ENCODE peak calls at places on chromosomes 1 and 21, in six cellular contexts. Z is tibial artery, S is suprapubic skin, L is HCT116, W is dorsolateral prefrontal cortex, O is HL-60. I is an unnamed sample.

GRCh38 chr1:68218485-68218884 is 13.8 kb downstream of the WLS start:
- DNase-seq in Z (no peak), L (no peak), S (no peak), W (peak), O (no peak), I (peak)

GRCh38 chr1:30374400-30375070 is 348.9 kb downstream of the MATN1 start:
- DNase-seq in W (no peak), Z (no peak), L (no peak), S (no peak), O (no peak), I (peak)

GRCh38 chr1:155170101-155170785 is 2.9 kb downstream of the KRTCAP2 start:
- DNase-seq in Z (no peak), W (no peak), S (no peak), O (no peak), L (no peak), I (no peak)

GRCh38 chr1:21511579-21512522 is 2.6 kb downstream of the ALPL start:
- DNase-seq in Z (peak), S (no peak), L (no peak), W (no peak), O (no peak), I (no peak)

GRCh38 chr1:180881806-180882509 is 30.7 kb upstream of the KIAA1614 start:
- DNase-seq in W (no peak), S (no peak), L (peak), O (no peak), Z (no peak), I (no peak)

GRCh38 chr1:3005771-3006170 is 15.5 kb upstream of the ACTRT2 start:
- DNase-seq in Z (peak), W (peak), L (no peak), S (no peak), O (no peak), I (peak)

GRCh38 chr1:78855258-78855657 is 151.3 kb downstream of the ADGRL4 start:
- DNase-seq in S (no peak), W (no peak), O (no peak), Z (no peak), L (no peak), I (no peak)

GRCh38 chr1:16122916-16123315 is 33.0 kb downstream of the EPHA2 start:
- DNase-seq in S (no peak), W (no peak), L (no peak), O (peak), Z (no peak), I (peak)

GRCh38 chr1:8516793-8517556 is 199.1 kb downstream of the SLC45A1 start:
- DNase-seq in O (no peak), W (no peak), S (no peak), Z (no peak), L (no peak), I (no peak)

GRCh38 chr1:171740356-171740863 is 1.5 kb downstream of the VAMP4 start:
- DNase-seq in Z (no peak), O (no peak), L (no peak), S (no peak), W (no peak), I (no peak)

GRCh38 chr1:224769987-224770693 is 154.0 kb downstream of the CNIH3 start:
- DNase-seq in Z (no peak), O (no peak), S (no peak), W (no peak), L (no peak), I (no peak)

GRCh38 chr1:59343576-59343840 is 46.6 kb downstream of the FGGY start:
- DNase-seq in Z (no peak), O (no peak), S (no peak), L (no peak), W (no peak), I (no peak)

GRCh38 chr21:35044128-35044527 is 5.0 kb downstream of the RUNX1 start:
- DNase-seq in W (no peak), S (no peak), L (no peak), Z (no peak), O (no peak), I (no peak)

GRCh38 chr21:38925923-38926322 is 120.2 kb downstream of the ETS2 start:
- DNase-seq in S (no peak), L (no peak), W (peak), O (no peak), Z (peak), I (peak)

GRCh38 chr1:109133815-109134214 is 19.9 kb downstream of the ELAPOR1 start:
- DNase-seq in Z (peak), W (peak), L (no peak), O (peak), S (no peak), I (no peak)

GRCh38 chr1:53326088-53326597 is 1.7 kb downstream of the LRP8 start:
- DNase-seq in S (peak), L (peak), Z (peak), O (peak), W (peak), I (peak)

DNA sequence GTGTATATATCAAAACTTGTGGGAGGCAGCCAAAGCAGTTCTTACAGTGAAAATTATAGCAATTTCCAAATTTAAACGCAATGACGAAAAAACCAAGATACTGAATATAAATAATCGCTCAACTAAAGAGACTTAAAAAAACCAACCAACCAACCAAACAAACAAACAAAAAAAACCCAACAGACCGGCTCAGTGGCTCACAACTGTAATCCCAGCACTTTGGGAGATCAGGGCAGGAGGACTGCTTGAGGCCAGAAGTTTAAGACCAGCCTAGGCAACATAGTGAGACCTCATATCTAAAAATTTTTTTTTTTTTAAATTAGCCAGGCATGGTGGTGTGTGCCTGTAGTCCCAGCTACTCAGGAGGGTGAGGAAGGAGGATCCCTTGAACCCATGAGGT is 23.4 kb downstream of the RPL5 start:
- DNase-seq in S (no peak), O (no peak), L (no peak), Z (no peak), W (no peak), I (no peak)
- TF ChIP-seq CTCF in S (no peak), O (no peak), L (no peak), Z (no peak), W (no peak), I (no peak)

GRCh38 chr1:156592910-156593732 is 1.5 kb downstream of the NAXE start:
- DNase-seq in W (no peak), O (no peak), S (no peak), Z (no peak), L (no peak), I (no peak)

GRCh38 chr1:156595016-156595415 is 3.4 kb downstream of the NAXE start:
- DNase-seq in Z (no peak), L (no peak), W (no peak), O (no peak), S (no peak), I (no peak)

GRCh38 chr1:156596426-156596825 is 4.8 kb downstream of the NAXE start:
- DNase-seq in O (no peak), W (no peak), S (no peak), L (no peak), Z (no peak), I (no peak)

GRCh38 chr1:156592158-156592909 is 758 bp downstream of the NAXE start:
- DNase-seq in W (no peak), L (no peak), O (no peak), Z (no peak), S (no peak), I (no peak)

DNA sequence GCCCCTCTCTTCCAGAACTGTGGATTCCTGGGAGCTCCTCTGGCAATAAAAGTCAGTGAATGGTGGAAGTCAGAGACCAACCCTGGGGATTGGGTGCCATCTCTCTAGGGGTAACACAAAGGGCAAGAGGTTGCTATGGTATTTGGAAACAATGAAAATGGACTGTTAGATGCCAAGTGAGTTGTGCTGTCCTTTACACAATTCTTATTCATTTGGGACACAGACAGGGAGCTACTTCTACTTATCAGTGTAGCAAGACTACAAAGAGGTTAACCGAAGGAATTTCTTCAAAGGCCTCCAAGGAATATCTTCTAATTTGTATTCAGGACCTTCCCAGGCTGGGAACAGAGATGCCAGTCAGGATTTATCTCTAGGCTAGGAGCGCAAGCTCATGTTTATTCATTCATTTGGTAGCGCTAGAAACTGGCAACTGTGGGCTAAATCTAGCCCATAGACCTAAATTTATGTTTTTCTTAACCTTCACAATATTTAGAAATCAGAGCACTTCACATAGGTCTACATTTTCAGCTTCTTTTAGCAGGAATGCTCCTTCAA is 2.6 kb downstream of the NAXE start:
- DNase-seq in Z (no peak), L (no peak), S (no peak), W (no peak), O (no peak), I (no peak)
- H3K27ac ChIP-seq in Z (no peak), L (no peak), S (no peak), W (peak), O (no peak), I (no peak)

GRCh38 chr1:25922633-25923567 is 16.7 kb upstream of the STMN1 start:
- DNase-seq in O (peak), L (no peak), Z (peak), W (peak), S (peak), I (no peak)

GRCh38 chr1:25918615-25919014 is 12.4 kb upstream of the STMN1 start:
- DNase-seq in Z (no peak), S (no peak), O (no peak), W (no peak), L (no peak), I (no peak)

GRCh38 chr1:25924454-25924853 is 18.2 kb upstream of the STMN1 start:
- DNase-seq in O (no peak), Z (no peak), L (no peak), W (no peak), S (no peak), I (no peak)

GRCh38 chr1:25917996-25918395 is 11.8 kb upstream of the STMN1 start:
- DNase-seq in S (no peak), L (no peak), O (no peak), Z (no peak), W (no peak), I (no peak)

DNA sequence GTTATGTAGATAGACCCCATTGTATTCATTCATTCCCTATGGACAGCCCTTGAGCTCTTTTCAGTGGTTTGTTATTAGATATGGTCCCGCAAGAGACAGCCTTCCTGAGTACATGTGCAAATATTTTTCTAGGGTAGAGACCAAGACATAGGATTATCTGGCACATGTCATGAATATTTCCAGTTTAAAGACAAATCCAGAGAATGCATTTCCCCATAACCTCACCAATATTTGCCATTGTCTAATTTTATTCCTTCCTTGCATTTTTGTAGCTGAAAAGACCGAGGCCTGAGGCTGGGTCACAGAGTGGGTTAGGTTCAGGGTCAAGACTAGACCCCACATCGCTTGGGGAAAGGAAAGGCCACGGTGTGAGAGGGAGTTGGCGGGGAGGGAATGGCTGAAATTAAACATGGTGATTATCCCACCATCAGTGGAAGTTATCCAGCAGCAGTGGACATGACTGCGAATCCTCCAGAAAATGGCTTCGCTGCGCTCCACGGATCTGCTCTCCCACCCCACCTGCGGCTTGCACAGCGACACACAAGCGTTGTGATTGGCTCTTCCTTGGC is 15.9 kb upstream of the STMN1 start:
- DNase-seq in L (no peak), O (no peak), S (no peak), W (no peak), Z (no peak), I (no peak)
- H3K4me3 ChIP-seq in L (no peak), O (peak), S (peak), W (peak), Z (peak), I (peak)

GRCh38 chr21:33403786-33404571 is 766 bp downstream of the IFNGR2 start:
- DNase-seq in O (peak), S (peak), L (no peak), Z (peak), W (peak), I (no peak)
- TF ChIP-seq CTCF in O (no peak), S (no peak), L (no peak), Z (no peak), W (no peak), I (no peak)

GRCh38 chr1:40746344-40747090 is 37.1 kb upstream of the KCNQ4 start:
- DNase-seq in L (no peak), W (no peak), Z (no peak), O (no peak), S (no peak), I (no peak)

GRCh38 chr1:40750326-40750975 is 33.1 kb upstream of the KCNQ4 start:
- DNase-seq in O (no peak), L (no peak), W (no peak), S (no peak), Z (no peak), I (no peak)

GRCh38 chr1:40751802-40752201 is 31.8 kb upstream of the KCNQ4 start:
- DNase-seq in W (no peak), L (no peak), O (no peak), S (no peak), Z (no peak), I (no peak)

GRCh38 chr1:40749817-40750216 is 33.8 kb upstream of the KCNQ4 start:
- DNase-seq in L (no peak), Z (no peak), S (no peak), O (no peak), W (no peak), I (no peak)

DNA sequence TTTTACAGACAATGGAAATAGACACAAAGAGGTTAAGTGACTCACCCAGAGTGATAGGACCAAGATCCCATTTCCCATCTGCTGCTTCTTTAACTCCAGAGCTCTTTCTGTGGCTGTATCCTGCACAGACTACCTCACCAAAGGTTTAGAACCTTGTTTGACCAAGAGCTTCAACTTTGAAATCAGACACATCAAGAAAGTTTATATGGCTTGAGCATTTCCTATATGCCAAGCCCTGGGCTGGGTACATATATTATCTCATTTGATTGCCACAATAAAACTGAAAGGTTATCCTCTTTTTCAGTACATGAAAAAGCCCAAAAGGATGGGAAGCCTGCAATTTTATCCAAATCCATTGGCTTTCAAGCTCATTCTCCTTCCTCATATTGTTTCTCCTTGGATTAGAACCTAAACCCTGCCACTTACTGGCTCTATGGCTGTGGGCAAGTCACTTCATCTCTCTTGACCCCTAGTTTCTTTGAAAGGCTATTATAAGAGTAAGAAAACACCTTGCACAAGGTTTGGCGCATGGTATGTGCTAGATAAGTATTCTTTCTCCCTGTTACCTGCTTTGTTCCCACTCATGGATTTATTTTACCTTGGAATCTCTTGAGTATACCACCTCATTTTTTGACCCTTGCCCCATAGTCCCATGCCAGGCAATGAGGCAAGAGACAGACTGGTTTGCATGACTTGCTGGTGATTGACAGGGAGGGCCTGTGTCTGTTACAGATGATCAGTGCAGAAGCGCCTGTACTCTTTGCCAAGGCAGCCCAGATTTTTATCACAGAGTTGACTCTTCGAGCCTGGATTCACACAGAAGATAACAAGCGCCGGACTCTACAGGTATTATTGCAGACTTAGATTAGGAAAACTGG is 34.5 kb upstream of the KCNQ4 start:
- DNase-seq in L (no peak), S (no peak), W (no peak), Z (no peak), O (no peak), I (no peak)
- H3K27ac ChIP-seq in L (no peak), S (no peak), W (no peak), Z (no peak), O (no peak), I (no peak)

I was measured in RWPE2.